ENCODE peak calls at places on chromosomes 4 and X, in seven cellular contexts. T, Q, R, W, F, C and Y are unnamed samples.
A peak's percentile ranks its signal among the peaks of the same experiment; 100 is the strongest.

GRCh38 chr4:57501715-57502114 is 391.5 kb upstream of the IGFBP7 start:
- DNase-seq in R (no peak), T (peak; percentile 1), C (no peak), F (peak; percentile 55), W (no peak), Q (no peak), Y (no peak)

GRCh38 chr4:119559044-119559647 is 69.5 kb downstream of the PDE5A start:
- DNase-seq in W (no peak), F (peak; percentile 87), R (no peak), C (no peak), T (peak; percentile 33), Q (no peak), Y (peak; percentile 19)

GRCh38 chr4:142631836-142632235 is 214.3 kb downstream of the INPP4B start:
- DNase-seq in T (no peak), W (no peak), Q (no peak), R (no peak), F (no peak), C (no peak), Y (no peak)

GRCh38 chr4:101356928-101357327 is 9.6 kb upstream of the PPP3CA start:
- DNase-seq in T (peak; percentile 81), F (peak; percentile 70), Q (no peak), R (no peak), C (no peak), W (no peak), Y (no peak)

GRCh38 chr4:176845636-176846035 is 52.9 kb upstream of the VEGFC start:
- DNase-seq in R (no peak), F (no peak), C (no peak), Q (no peak), W (no peak), T (no peak), Y (no peak)

GRCh38 chr4:2691952-2692435 is 64.1 kb downstream of the TNIP2 start:
- DNase-seq in R (no peak), Q (peak; percentile 49), C (no peak), F (no peak), W (peak; percentile 56), T (no peak), Y (no peak)

GRCh38 chr4:60945641-60946040 is 254.5 kb upstream of the ADGRL3 start:
- DNase-seq in C (no peak), Q (no peak), T (no peak), R (no peak), F (no peak), W (no peak), Y (no peak)

GRCh38 chr4:76874176-76874575 is 23.8 kb downstream of the SOWAHB start:
- DNase-seq in F (no peak), T (no peak), C (no peak), W (no peak), Q (no peak), R (no peak), Y (no peak)

GRCh38 chr4:5784960-5785611 is 74.1 kb downstream of the EVC start:
- DNase-seq in W (no peak), R (no peak), T (no peak), Q (no peak), C (no peak), F (peak; percentile 43), Y (no peak)

GRCh38 chrX:43940811-43941210 is 32.4 kb downstream of the NDP start:
- DNase-seq in C (no peak), Q (no peak), R (no peak), F (peak; percentile 28), T (no peak), W (no peak), Y (no peak)

GRCh38 chr4:156329779-156330178 is 376.1 kb upstream of the CTSO start:
- DNase-seq in R (no peak), C (no peak), T (no peak), Q (no peak), F (peak; percentile 32), W (no peak), Y (peak; percentile 18)